ENCODE peak calls at places on chromosomes 4 and X, in seven cellular contexts. V, Y, N, K, S, G and O are unnamed samples.

GRCh38 chr4:186932631-186933150 is 209.0 kb upstream of the FAT1 start:
- DNase-seq in V (no peak), Y (no peak), N (no peak), K (no peak), S (no peak), G (no peak), O (no peak)

GRCh38 chr4:144701683-144702233 is 55.8 kb downstream of the HHIP start:
- DNase-seq in V (no peak), Y (no peak), N (no peak), K (no peak), S (no peak), G (no peak), O (no peak)

GRCh38 chr4:81605278-81605677 is 133.6 kb upstream of the RASGEF1B start:
- DNase-seq in V (no peak), Y (no peak), N (peak; percentile 26), K (no peak), S (no peak), G (no peak), O (peak; percentile 57)

GRCh38 chr4:144547678-144548298 is 98.2 kb upstream of the HHIP start:
- DNase-seq in V (no peak), Y (no peak), N (no peak), K (no peak), S (no peak), G (no peak), O (no peak)

GRCh38 chr4:55296076-55296475 is 50.0 kb upstream of the SRD5A3 start:
- DNase-seq in V (no peak), Y (no peak), N (no peak), K (no peak), S (no peak), G (no peak), O (no peak)

GRCh38 chr4:185457136-185457535 is 14.4 kb downstream of the CCDC110 start:
- DNase-seq in V (peak; percentile 66), Y (no peak), N (peak; percentile 23), K (no peak), S (no peak), G (no peak), O (no peak)

GRCh38 chrX:96006281-96006680 is 678.4 kb upstream of the DIAPH2 start:
- DNase-seq in V (peak; percentile 6), Y (no peak), N (no peak), K (no peak), S (no peak), G (peak; percentile 13), O (no peak)

GRCh38 chrX:131725001-131725654 is 181.3 kb downstream of the OR13H1 start:
- DNase-seq in V (no peak), Y (no peak), N (no peak), K (no peak), S (no peak), G (no peak), O (no peak)

GRCh38 chr4:109410226-109410625 is 23.4 kb upstream of the SEC24B start:
- DNase-seq in V (no peak), Y (no peak), N (no peak), K (no peak), S (no peak), G (no peak), O (no peak)

DNA sequence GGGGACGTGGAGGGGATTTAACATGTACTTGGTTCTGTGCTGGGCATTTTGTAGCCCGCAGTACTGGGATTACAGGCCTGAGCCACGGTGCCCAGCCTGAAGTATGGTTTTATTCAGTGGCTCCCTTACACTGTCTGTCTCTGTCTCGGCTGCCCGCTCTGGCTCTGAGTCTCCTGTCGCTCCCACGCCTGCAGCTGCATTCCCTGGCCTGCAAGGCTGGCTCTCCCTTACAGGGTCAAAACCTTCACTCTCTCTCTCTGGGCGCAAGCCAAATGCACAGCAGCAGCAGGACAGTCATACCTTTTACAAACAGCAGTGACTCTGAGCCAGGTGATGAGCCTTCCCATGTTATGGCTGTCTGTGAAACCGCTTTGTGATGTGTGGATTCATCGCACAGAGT is 72.1 kb downstream of the HTRA3 start:
- DNase-seq in V (no peak), Y (peak; percentile 64), N (no peak), K (no peak), S (no peak), G (peak; percentile 68), O (no peak)
- H3K27ac ChIP-seq in V (no peak overlapping the region), Y (peak overlapping the region; percentile 80), N (no peak overlapping the region), K (no peak overlapping the region), S (no peak overlapping the region), G (peak overlapping the region; percentile 90), O (no peak overlapping the region)

DNA sequence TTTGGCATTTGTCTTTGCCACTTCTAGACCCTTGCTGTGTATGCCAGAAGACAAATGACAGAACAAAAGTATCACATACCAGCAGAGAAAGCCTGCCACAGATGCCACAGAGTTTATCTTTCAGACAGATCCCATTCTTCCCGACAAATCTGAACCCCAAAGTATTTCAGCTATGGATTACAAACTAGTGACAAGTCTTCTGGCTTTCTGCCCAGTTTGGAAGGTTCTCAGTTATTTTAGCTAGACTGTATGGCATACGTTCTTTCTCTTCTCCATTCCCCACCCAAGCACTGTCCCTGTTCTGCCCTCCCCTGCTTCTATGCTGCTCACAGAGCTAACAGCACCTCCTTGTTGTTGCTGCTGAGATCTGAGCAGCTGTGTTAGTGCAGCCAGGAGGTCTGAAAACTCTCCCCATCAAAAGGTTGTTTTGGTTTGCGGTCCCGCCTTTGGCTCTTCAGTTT is 236.7 kb downstream of the FRAS1 start:
- DNase-seq in V (no peak), Y (no peak), N (peak; percentile 35), K (no peak), S (no peak), G (no peak), O (no peak)
- H3K27ac ChIP-seq in V (no peak overlapping the region), Y (no peak overlapping the region), N (no peak overlapping the region), K (no peak overlapping the region), S (no peak overlapping the region), G (no peak overlapping the region), O (no peak overlapping the region)

GRCh38 chr4:37463033-37463432 is 218.5 kb downstream of the NWD2 start:
- DNase-seq in V (no peak), Y (no peak), N (no peak), K (no peak), S (no peak), G (no peak), O (no peak)
- H3K27ac ChIP-seq in V (no peak overlapping the region), Y (no peak overlapping the region), N (no peak overlapping the region), K (no peak overlapping the region), S (no peak overlapping the region), G (no peak overlapping the region), O (no peak overlapping the region)

GRCh38 chr4:96845798-96846197 is 1005.9 kb downstream of the PDHA2 start:
- DNase-seq in V (no peak), Y (no peak), N (no peak), K (no peak), S (no peak), G (no peak), O (no peak)
- H3K27ac ChIP-seq in V (no peak overlapping the region), Y (no peak overlapping the region), N (no peak overlapping the region), K (no peak overlapping the region), S (no peak overlapping the region), G (no peak overlapping the region), O (no peak overlapping the region)

GRCh38 chr4:924107-925096 is 7.7 kb downstream of the GAK start:
- DNase-seq in V (no peak), Y (peak; percentile 24), N (no peak), K (no peak), S (no peak), G (no peak), O (peak; percentile 68)

GRCh38 chr4:925171-925570 is 6.9 kb downstream of the GAK start:
- DNase-seq in V (no peak), Y (peak; percentile 10), N (no peak), K (no peak), S (no peak), G (no peak), O (no peak)

GRCh38 chr4:925771-926500 is 6.2 kb downstream of the GAK start:
- DNase-seq in V (no peak), Y (peak; percentile 10), N (no peak), K (no peak), S (no peak), G (no peak), O (no peak)

GRCh38 chr4:917992-918391 is 14.1 kb downstream of the GAK start:
- DNase-seq in V (no peak), Y (no peak), N (no peak), K (no peak), S (no peak), G (no peak), O (no peak)

GRCh38 chr4:921830-922331 is 10.2 kb downstream of the GAK start:
- DNase-seq in V (no peak), Y (peak; percentile 33), N (no peak), K (no peak), S (no peak), G (no peak), O (peak; percentile 72)
- H3K27ac ChIP-seq in V (no peak overlapping the region), Y (no peak overlapping the region), N (no peak overlapping the region), K (no peak overlapping the region), S (no peak overlapping the region), G (no peak overlapping the region), O (peak overlapping the region; percentile 90)